ENCODE peak calls at places on chromosome 21, in eight cellular contexts. One of them, this sample, is unnamed.

GRCh38 chr21:23021481-23021880 is 2023.3 kb downstream of the NCAM2 start:
- DNase-seq in left ventricle myocardium inferior: no peak
- DNase-seq in CD8-positive, alpha-beta T cell: no peak
- DNase-seq in IMR-90: no peak
- DNase-seq in HepG2: no peak
- DNase-seq in heart left ventricle: no peak
- DNase-seq in tibial nerve: no peak
- DNase-seq in cardiac fibroblast: no peak
- DNase-seq in this sample: no peak

GRCh38 chr21:16533692-16534407 is 804.1 kb downstream of the USP25 start:
- DNase-seq in left ventricle myocardium inferior: no peak
- DNase-seq in CD8-positive, alpha-beta T cell: no peak
- DNase-seq in IMR-90: no peak
- DNase-seq in HepG2: no peak
- DNase-seq in heart left ventricle: no peak
- DNase-seq in tibial nerve: peak
- DNase-seq in cardiac fibroblast: no peak
- DNase-seq in this sample: no peak

GRCh38 chr21:44024895-44025353 is 12.8 kb downstream of the TRAPPC10 start:
- DNase-seq in left ventricle myocardium inferior: peak
- DNase-seq in CD8-positive, alpha-beta T cell: no peak
- DNase-seq in IMR-90: peak
- DNase-seq in HepG2: no peak
- DNase-seq in heart left ventricle: peak
- DNase-seq in tibial nerve: peak
- DNase-seq in cardiac fibroblast: peak
- DNase-seq in this sample: no peak

GRCh38 chr21:17796503-17796902 is 22.7 kb downstream of the C21orf91 start:
- DNase-seq in left ventricle myocardium inferior: no peak
- DNase-seq in CD8-positive, alpha-beta T cell: no peak
- DNase-seq in IMR-90: no peak
- DNase-seq in HepG2: peak
- DNase-seq in heart left ventricle: no peak
- DNase-seq in tibial nerve: no peak
- DNase-seq in cardiac fibroblast: no peak
- DNase-seq in this sample: no peak

GRCh38 chr21:15183712-15184353 is 119.0 kb upstream of the NRIP1 start:
- DNase-seq in left ventricle myocardium inferior: no peak
- DNase-seq in CD8-positive, alpha-beta T cell: no peak
- DNase-seq in IMR-90: no peak
- DNase-seq in HepG2: no peak
- DNase-seq in heart left ventricle: no peak
- DNase-seq in tibial nerve: no peak
- DNase-seq in cardiac fibroblast: no peak
- DNase-seq in this sample: no peak

GRCh38 chr21:19326581-19327319 is 923.2 kb upstream of the TMPRSS15 start:
- DNase-seq in left ventricle myocardium inferior: no peak
- DNase-seq in CD8-positive, alpha-beta T cell: no peak
- DNase-seq in IMR-90: no peak
- DNase-seq in HepG2: no peak
- DNase-seq in heart left ventricle: no peak
- DNase-seq in tibial nerve: no peak
- DNase-seq in cardiac fibroblast: no peak
- DNase-seq in this sample: no peak

GRCh38 chr21:20971296-20971921 is 26.8 kb upstream of the NCAM2 start:
- DNase-seq in left ventricle myocardium inferior: peak
- DNase-seq in CD8-positive, alpha-beta T cell: no peak
- DNase-seq in IMR-90: peak
- DNase-seq in HepG2: peak
- DNase-seq in heart left ventricle: no peak
- DNase-seq in tibial nerve: peak
- DNase-seq in cardiac fibroblast: peak
- DNase-seq in this sample: no peak

GRCh38 chr21:37149411-37149810 is 76.4 kb downstream of the TTC3 start:
- DNase-seq in left ventricle myocardium inferior: no peak
- DNase-seq in CD8-positive, alpha-beta T cell: no peak
- DNase-seq in IMR-90: peak
- DNase-seq in HepG2: peak
- DNase-seq in heart left ventricle: no peak
- DNase-seq in tibial nerve: no peak
- DNase-seq in cardiac fibroblast: peak
- DNase-seq in this sample: no peak

GRCh38 chr21:28357743-28358142 is 634.9 kb downstream of the LTN1 start:
- DNase-seq in left ventricle myocardium inferior: no peak
- DNase-seq in CD8-positive, alpha-beta T cell: no peak
- DNase-seq in IMR-90: peak
- DNase-seq in HepG2: no peak
- DNase-seq in heart left ventricle: no peak
- DNase-seq in tibial nerve: no peak
- DNase-seq in cardiac fibroblast: peak
- DNase-seq in this sample: no peak

GRCh38 chr21:26840912-26841311 is 4.3 kb downstream of the ADAMTS1 start:
- DNase-seq in left ventricle myocardium inferior: peak
- DNase-seq in CD8-positive, alpha-beta T cell: no peak
- DNase-seq in IMR-90: peak
- DNase-seq in HepG2: no peak
- DNase-seq in heart left ventricle: peak
- DNase-seq in tibial nerve: peak
- DNase-seq in cardiac fibroblast: peak
- DNase-seq in this sample: no peak

GRCh38 chr21:27269646-27270045 is 302.8 kb upstream of the ADAMTS5 start:
- DNase-seq in left ventricle myocardium inferior: no peak
- DNase-seq in CD8-positive, alpha-beta T cell: no peak
- DNase-seq in IMR-90: peak
- DNase-seq in HepG2: no peak
- DNase-seq in heart left ventricle: no peak
- DNase-seq in tibial nerve: no peak
- DNase-seq in cardiac fibroblast: peak
- DNase-seq in this sample: no peak

GRCh38 chr21:27362249-27362648 is 395.4 kb upstream of the ADAMTS5 start:
- DNase-seq in left ventricle myocardium inferior: no peak
- DNase-seq in CD8-positive, alpha-beta T cell: no peak
- DNase-seq in IMR-90: no peak
- DNase-seq in HepG2: no peak
- DNase-seq in heart left ventricle: no peak
- DNase-seq in tibial nerve: no peak
- DNase-seq in cardiac fibroblast: peak
- DNase-seq in this sample: no peak

GRCh38 chr21:21003701-21004100 is 5.5 kb downstream of the NCAM2 start:
- DNase-seq in left ventricle myocardium inferior: no peak
- DNase-seq in CD8-positive, alpha-beta T cell: no peak
- DNase-seq in IMR-90: peak
- DNase-seq in HepG2: peak
- DNase-seq in heart left ventricle: no peak
- DNase-seq in tibial nerve: no peak
- DNase-seq in cardiac fibroblast: peak
- DNase-seq in this sample: no peak

GRCh38 chr21:39315603-39316002 is 2.2 kb upstream of the BRWD1 start:
- DNase-seq in left ventricle myocardium inferior: no peak
- DNase-seq in CD8-positive, alpha-beta T cell: no peak
- DNase-seq in IMR-90: no peak
- DNase-seq in HepG2: no peak
- DNase-seq in heart left ventricle: no peak
- DNase-seq in tibial nerve: no peak
- DNase-seq in cardiac fibroblast: no peak
- DNase-seq in this sample: no peak

GRCh38 chr21:42790520-42790919 is 88.8 kb downstream of the WDR4 start:
- DNase-seq in left ventricle myocardium inferior: no peak
- DNase-seq in CD8-positive, alpha-beta T cell: no peak
- DNase-seq in IMR-90: no peak
- DNase-seq in HepG2: no peak
- DNase-seq in heart left ventricle: no peak
- DNase-seq in tibial nerve: no peak
- DNase-seq in cardiac fibroblast: no peak
- DNase-seq in this sample: no peak

GRCh38 chr21:36852293-36852692 is 114.2 kb downstream of the HLCS start:
- DNase-seq in left ventricle myocardium inferior: no peak
- DNase-seq in CD8-positive, alpha-beta T cell: no peak
- DNase-seq in IMR-90: no peak
- DNase-seq in HepG2: no peak
- DNase-seq in heart left ventricle: no peak
- DNase-seq in tibial nerve: no peak
- DNase-seq in cardiac fibroblast: no peak
- DNase-seq in this sample: no peak

GRCh38 chr21:31159808-31160207 is 121.5 kb upstream of the KRTAP19-8 start:
- DNase-seq in left ventricle myocardium inferior: no peak
- DNase-seq in CD8-positive, alpha-beta T cell: no peak
- DNase-seq in IMR-90: no peak
- DNase-seq in HepG2: no peak
- DNase-seq in heart left ventricle: no peak
- DNase-seq in tibial nerve: no peak
- DNase-seq in cardiac fibroblast: no peak
- DNase-seq in this sample: no peak

GRCh38 chr21:31161157-31161556 is 122.9 kb upstream of the KRTAP19-8 start:
- DNase-seq in left ventricle myocardium inferior: no peak
- DNase-seq in CD8-positive, alpha-beta T cell: no peak
- DNase-seq in IMR-90: peak
- DNase-seq in HepG2: no peak
- DNase-seq in heart left ventricle: no peak
- DNase-seq in tibial nerve: no peak
- DNase-seq in cardiac fibroblast: no peak
- DNase-seq in this sample: no peak

GRCh38 chr21:31157756-31158155 is 119.5 kb upstream of the KRTAP19-8 start:
- DNase-seq in left ventricle myocardium inferior: no peak
- DNase-seq in CD8-positive, alpha-beta T cell: no peak
- DNase-seq in IMR-90: no peak
- DNase-seq in HepG2: no peak
- DNase-seq in heart left ventricle: no peak
- DNase-seq in tibial nerve: no peak
- DNase-seq in cardiac fibroblast: no peak
- DNase-seq in this sample: no peak

GRCh38 chr21:31156662-31157061 is 118.4 kb upstream of the KRTAP19-8 start:
- DNase-seq in left ventricle myocardium inferior: no peak
- DNase-seq in CD8-positive, alpha-beta T cell: no peak
- DNase-seq in IMR-90: no peak
- DNase-seq in HepG2: no peak
- DNase-seq in heart left ventricle: no peak
- DNase-seq in tibial nerve: no peak
- DNase-seq in cardiac fibroblast: no peak
- DNase-seq in this sample: no peak

GRCh38 chr21:31158789-31159581 is 120.7 kb upstream of the KRTAP19-8 start:
- DNase-seq in left ventricle myocardium inferior: no peak
- DNase-seq in CD8-positive, alpha-beta T cell: no peak
- DNase-seq in IMR-90: peak
- DNase-seq in HepG2: no peak
- DNase-seq in heart left ventricle: no peak
- DNase-seq in tibial nerve: no peak
- DNase-seq in cardiac fibroblast: peak
- DNase-seq in this sample: no peak
- H3K4me3 ChIP-seq in left ventricle myocardium inferior: no peak
- H3K4me3 ChIP-seq in CD8-positive, alpha-beta T cell: peak
- H3K4me3 ChIP-seq in IMR-90: no peak
- H3K4me3 ChIP-seq in HepG2: no peak
- H3K4me3 ChIP-seq in heart left ventricle: no peak
- H3K4me3 ChIP-seq in tibial nerve: no peak
- H3K4me3 ChIP-seq in cardiac fibroblast: no peak
- H3K4me3 ChIP-seq in this sample: no peak

GRCh38 chr21:45367402-45368351 is 37.3 kb upstream of the COL18A1 start:
- DNase-seq in left ventricle myocardium inferior: no peak
- DNase-seq in CD8-positive, alpha-beta T cell: no peak
- DNase-seq in IMR-90: no peak
- DNase-seq in HepG2: peak
- DNase-seq in heart left ventricle: no peak
- DNase-seq in tibial nerve: no peak
- DNase-seq in cardiac fibroblast: no peak
- DNase-seq in this sample: no peak
- TF ChIP-seq CTCF in left ventricle myocardium inferior: no peak
- TF ChIP-seq CTCF in CD8-positive, alpha-beta T cell: no peak
- TF ChIP-seq CTCF in IMR-90: no peak
- TF ChIP-seq CTCF in HepG2: no peak
- TF ChIP-seq CTCF in heart left ventricle: no peak
- TF ChIP-seq CTCF in tibial nerve: no peak
- TF ChIP-seq CTCF in cardiac fibroblast: no peak
- TF ChIP-seq CTCF in this sample: no peak

DNA sequence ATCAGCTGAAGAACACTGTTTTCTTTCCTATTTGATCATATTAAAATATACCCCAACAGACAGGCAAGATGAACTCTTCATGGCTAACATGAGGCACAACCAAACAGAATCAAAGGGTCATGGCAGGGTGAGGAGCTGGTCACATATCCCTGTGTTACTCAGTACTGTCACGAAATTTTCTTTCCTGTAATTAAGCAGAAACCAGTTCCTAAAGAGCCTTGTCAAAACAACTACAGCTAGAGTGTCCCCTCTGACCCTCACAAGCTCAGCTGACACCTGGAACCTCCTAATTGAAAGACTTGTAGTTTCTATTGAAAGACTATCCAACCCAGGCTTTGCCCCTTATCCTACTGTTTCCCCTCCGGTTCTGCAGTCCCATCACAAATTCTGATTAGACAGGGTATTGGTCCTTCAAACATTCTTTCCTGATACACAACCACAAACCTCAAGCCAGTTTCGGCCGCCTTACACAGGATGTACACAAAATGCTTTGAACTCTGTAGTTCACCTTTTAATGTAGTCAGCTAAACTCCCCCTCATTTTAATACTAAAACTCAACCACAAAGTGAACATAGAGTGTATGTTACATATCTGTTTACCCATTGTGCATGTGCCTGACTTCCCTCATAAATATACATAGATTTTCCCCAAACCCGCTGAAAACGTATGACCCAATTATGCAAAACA is 651.9 kb downstream of the MRPL39 start:
- DNase-seq in left ventricle myocardium inferior: no peak
- DNase-seq in CD8-positive, alpha-beta T cell: no peak
- DNase-seq in IMR-90: no peak
- DNase-seq in HepG2: no peak
- DNase-seq in heart left ventricle: no peak
- DNase-seq in tibial nerve: no peak
- DNase-seq in cardiac fibroblast: no peak
- DNase-seq in this sample: peak
- H3K4me3 ChIP-seq in left ventricle myocardium inferior: no peak
- H3K4me3 ChIP-seq in CD8-positive, alpha-beta T cell: no peak
- H3K4me3 ChIP-seq in IMR-90: no peak
- H3K4me3 ChIP-seq in HepG2: no peak
- H3K4me3 ChIP-seq in heart left ventricle: no peak
- H3K4me3 ChIP-seq in tibial nerve: no peak
- H3K4me3 ChIP-seq in cardiac fibroblast: no peak
- H3K4me3 ChIP-seq in this sample: no peak

GRCh38 chr21:33479679-33480480 is at the start of gene TMEM50B:
- DNase-seq in left ventricle myocardium inferior: peak
- DNase-seq in CD8-positive, alpha-beta T cell: peak
- DNase-seq in IMR-90: peak
- DNase-seq in HepG2: peak
- DNase-seq in heart left ventricle: peak
- DNase-seq in tibial nerve: peak
- DNase-seq in cardiac fibroblast: peak
- DNase-seq in this sample: peak

GRCh38 chr21:33480481-33481103 is 818 bp upstream of the TMEM50B start:
- DNase-seq in left ventricle myocardium inferior: no peak
- DNase-seq in CD8-positive, alpha-beta T cell: no peak
- DNase-seq in IMR-90: no peak
- DNase-seq in HepG2: no peak
- DNase-seq in heart left ventricle: no peak
- DNase-seq in tibial nerve: no peak
- DNase-seq in cardiac fibroblast: no peak
- DNase-seq in this sample: no peak

GRCh38 chr21:33477066-33477465 is 2.7 kb downstream of the TMEM50B start:
- DNase-seq in left ventricle myocardium inferior: no peak
- DNase-seq in CD8-positive, alpha-beta T cell: no peak
- DNase-seq in IMR-90: no peak
- DNase-seq in HepG2: no peak
- DNase-seq in heart left ventricle: no peak
- DNase-seq in tibial nerve: no peak
- DNase-seq in cardiac fibroblast: no peak
- DNase-seq in this sample: no peak

GRCh38 chr21:33478182-33478581 is 1.6 kb downstream of the TMEM50B start:
- DNase-seq in left ventricle myocardium inferior: no peak
- DNase-seq in CD8-positive, alpha-beta T cell: no peak
- DNase-seq in IMR-90: no peak
- DNase-seq in HepG2: no peak
- DNase-seq in heart left ventricle: no peak
- DNase-seq in tibial nerve: no peak
- DNase-seq in cardiac fibroblast: no peak
- DNase-seq in this sample: no peak

GRCh38 chr21:33478858-33479678 is 706 bp downstream of the TMEM50B start:
- DNase-seq in left ventricle myocardium inferior: no peak
- DNase-seq in CD8-positive, alpha-beta T cell: peak
- DNase-seq in IMR-90: peak
- DNase-seq in HepG2: peak
- DNase-seq in heart left ventricle: peak
- DNase-seq in tibial nerve: no peak
- DNase-seq in cardiac fibroblast: peak
- DNase-seq in this sample: no peak
- TF ChIP-seq CTCF in left ventricle myocardium inferior: no peak
- TF ChIP-seq CTCF in CD8-positive, alpha-beta T cell: no peak
- TF ChIP-seq CTCF in IMR-90: no peak
- TF ChIP-seq CTCF in HepG2: peak
- TF ChIP-seq CTCF in heart left ventricle: no peak
- TF ChIP-seq CTCF in tibial nerve: no peak
- TF ChIP-seq CTCF in cardiac fibroblast: no peak
- TF ChIP-seq CTCF in this sample: no peak